ENCODE peak calls at places on chromosomes 13 and 19, in seven cellular contexts. V is HCEC 1CT; I is AG09319; E is hepatic stellate cell; P is Panc1; B is activated CD8-positive, alpha-beta memory T cell treated with anti-CD3 and anti-CD28 coated beads for 1 hour; G is activated CD4-positive, alpha-beta T cell treated with anti-CD3 and anti-CD28 coated beads, Interleukin-2, amount 10 ng/mL, durations not matched to agents 7 days and 5 days. O is an unnamed sample.

GRCh38 chr13:21149568-21149967 is 26.8 kb downstream of the SKA3 start:
- DNase-seq in P (no peak), V (no peak), E (no peak), B (no peak), I (no peak), G (no peak), O (no peak)

GRCh38 chr19:49473868-49474544 is at the start of gene FLT3LG:
- DNase-seq in E (peak), B (peak), I (no peak), G (peak), V (peak), P (no peak), O (peak)

GRCh38 chr19:42121036-42121621 is 11.1 kb downstream of the POU2F2 start:
- DNase-seq in P (no peak), E (no peak), V (no peak), B (no peak), I (no peak), G (no peak), O (no peak)

GRCh38 chr19:38684862-38685665 is 37.6 kb downstream of the ACTN4 start:
- DNase-seq in E (no peak), I (no peak), B (no peak), G (no peak), P (no peak), V (no peak), O (no peak)

GRCh38 chr19:17089238-17089637 is 13.7 kb downstream of the MYO9B start:
- DNase-seq in I (peak), E (peak), G (no peak), B (no peak), P (no peak), V (peak), O (peak)

GRCh38 chr13:43397110-43397509 is 373.7 kb downstream of the DNAJC15 start:
- DNase-seq in G (no peak), V (peak), E (no peak), B (no peak), P (no peak), I (no peak), O (no peak)

GRCh38 chr19:13833330-13834265 is 38.4 kb downstream of the ZSWIM4 start:
- DNase-seq in E (peak), B (peak), G (peak), I (no peak), V (peak), P (no peak), O (peak)

GRCh38 chr19:56148096-56148495 is 7.0 kb downstream of the ZNF444 start:
- DNase-seq in E (no peak), V (no peak), B (no peak), G (no peak), P (no peak), I (no peak), O (no peak)

GRCh38 chr13:72489751-72490150 is 237.7 kb downstream of the MZT1 start:
- DNase-seq in G (no peak), I (no peak), E (no peak), B (no peak), P (no peak), V (no peak), O (no peak)

GRCh38 chr19:28563964-28564914 is 648.7 kb downstream of the UQCRFS1 start:
- DNase-seq in P (no peak), G (no peak), E (no peak), I (no peak), V (no peak), B (no peak), O (no peak)

O was measured in uterus.